ENCODE peak calls at places on chromosomes 6 and 20, in four cellular contexts. I is EL; O is CD4-positive, CD25-positive, alpha-beta regulatory T cell; H is T1000. C is an unnamed sample.

GRCh38 chr20:21505810-21506530 is 7.9 kb downstream of the NKX2-2 start:
- DNase-seq in I (peak; percentile 37), O (peak; percentile 70), H (no peak), C (peak; percentile 41)

GRCh38 chr20:24328901-24329300 is 140.5 kb upstream of the SYNDIG1 start:
- DNase-seq in I (no peak), H (no peak), O (no peak), C (no peak)

GRCh38 chr20:42083280-42083679 is 465.1 kb upstream of the CHD6 start:
- DNase-seq in O (no peak), I (no peak), H (no peak), C (no peak)

GRCh38 chr20:20448891-20449290 is 81.0 kb downstream of the INSM1 start:
- DNase-seq in I (no peak), O (no peak), H (no peak), C (no peak)

GRCh38 chr6:134630468-134631180 is 312.7 kb upstream of the SGK1 start:
- DNase-seq in O (no peak), I (no peak), H (no peak), C (peak; percentile 44)

GRCh38 chr20:14716251-14716650 is 378.8 kb upstream of the FLRT3 start:
- DNase-seq in O (no peak), I (no peak), H (no peak), C (no peak)

GRCh38 chr20:18377896-18378481 is 88.8 kb downstream of the DZANK1 start:
- DNase-seq in O (no peak), I (no peak), H (no peak), C (no peak)

GRCh38 chr6:13710552-13711383 is 867 bp downstream of the RANBP9 start:
- DNase-seq in O (peak; percentile 28), I (peak; percentile 31), H (no peak), C (peak; percentile 23)

GRCh38 chr6:16401868-16402267 is 163.5 kb downstream of the GMPR start:
- DNase-seq in I (no peak), H (no peak), O (no peak), C (no peak)

GRCh38 chr6:138451043-138451442 is 47.0 kb downstream of the HEBP2 start:
- DNase-seq in I (no peak), H (no peak), O (no peak), C (no peak)

GRCh38 chr6:116298968-116299367 is 19.2 kb upstream of the TSPYL1 start:
- DNase-seq in H (no peak), I (no peak), O (no peak), C (no peak)

GRCh38 chr20:35698298-35699126 is 640 bp downstream of the NFS1 start:
- DNase-seq in H (no peak), I (no peak), O (no peak), C (no peak)

GRCh38 chr6:88166493-88166900 is 350 bp upstream of the CNR1 start:
- DNase-seq in I (no peak), O (no peak), H (no peak), C (peak; percentile 35)

GRCh38 chr6:42294759-42295158 is 77.1 kb upstream of the MRPS10 start:
- DNase-seq in I (peak; percentile 79), H (peak; percentile 35), O (no peak), C (no peak)

GRCh38 chr20:43977252-43977651 is 62.6 kb downstream of the TOX2 start:
- DNase-seq in I (no peak), O (no peak), H (no peak), C (no peak)

GRCh38 chr20:56776345-56776744 is 147.2 kb downstream of the TFAP2C start:
- DNase-seq in I (no peak), O (no peak), H (no peak), C (no peak)

GRCh38 chr20:10667077-10667401 is 6.8 kb downstream of the JAG1 start:
- DNase-seq in O (no peak), H (no peak), I (no peak), C (no peak)

GRCh38 chr20:52746768-52747167 is 225.4 kb upstream of the TSHZ2 start:
- DNase-seq in H (no peak), O (no peak), I (no peak), C (no peak)

C was measured in stimulated activated naive B cell treated with anti-CD40 and anti-IgM and Interleukin-4, amounts not matched to agents 10 μg/mL and 1 μg/mL and 100 μg/mL, for 72 hours.